ENCODE peak calls at places on chromosomes 5 and 9, in four cellular contexts. G is effector memory CD4-positive, alpha-beta T cell; Y is endodermal cell; D is brain microvascular endothelial cell. U is an unnamed sample.

GRCh38 chr9:19975499-19975898 is 186.7 kb upstream of the SLC24A2 start:
- DNase-seq in G (no peak), Y (no peak), D (no peak), U (no peak)

GRCh38 chr5:156394642-156395393 is 67.9 kb downstream of the SGCD start:
- DNase-seq in G (no peak), Y (no peak), D (no peak), U (no peak)

GRCh38 chr5:145585443-145586148 is 249.5 kb downstream of the PRELID2 start:
- DNase-seq in G (no peak), Y (no peak), D (no peak), U (no peak)

GRCh38 chr5:111603446-111603827 is 91.1 kb upstream of the STARD4 start:
- DNase-seq in G (no peak), Y (no peak), D (peak; percentile 40), U (no peak)

GRCh38 chr9:83070257-83070656 is 7.3 kb upstream of the RASEF start:
- DNase-seq in G (no peak), Y (no peak), D (no peak), U (no peak)

GRCh38 chr9:128203024-128203841 is at the start of gene DNM1:
- DNase-seq in G (peak; percentile 58), Y (peak; percentile 89), D (no peak), U (peak; percentile 51)

GRCh38 chr5:101212942-101213514 is 309.9 kb upstream of the ST8SIA4 start:
- DNase-seq in G (no peak), Y (peak; percentile 61), D (no peak), U (no peak)

GRCh38 chr9:27430754-27431540 is 93.1 kb upstream of the IFNK start:
- DNase-seq in G (no peak), Y (no peak), D (no peak), U (no peak)

GRCh38 chr5:137565450-137565849 is 66.3 kb upstream of the SPOCK1 start:
- DNase-seq in G (no peak), Y (no peak), D (no peak), U (no peak)

GRCh38 chr5:119417891-119418781 is 34.2 kb upstream of the HSD17B4 start:
- DNase-seq in G (no peak), Y (no peak), D (peak; percentile 79), U (no peak)

GRCh38 chr9:87128008-87128623 is 180.8 kb upstream of the GAS1 start:
- DNase-seq in G (no peak), Y (no peak), D (no peak), U (no peak)

GRCh38 chr5:116883875-116884274 is 309.3 kb upstream of the SEMA6A start:
- DNase-seq in G (no peak), Y (no peak), D (no peak), U (no peak)

GRCh38 chr9:3916984-3917383 is 382.9 kb downstream of the GLIS3 start:
- DNase-seq in G (no peak), Y (no peak), D (no peak), U (no peak)

GRCh38 chr9:120729796-120730195 is 15.5 kb upstream of the MEGF9 start:
- DNase-seq in G (no peak), Y (peak; percentile 84), D (no peak), U (no peak)
- H3K27ac ChIP-seq in G (no peak overlapping the region), Y (no peak overlapping the region), D (no peak overlapping the region), U (no peak overlapping the region)

DNA sequence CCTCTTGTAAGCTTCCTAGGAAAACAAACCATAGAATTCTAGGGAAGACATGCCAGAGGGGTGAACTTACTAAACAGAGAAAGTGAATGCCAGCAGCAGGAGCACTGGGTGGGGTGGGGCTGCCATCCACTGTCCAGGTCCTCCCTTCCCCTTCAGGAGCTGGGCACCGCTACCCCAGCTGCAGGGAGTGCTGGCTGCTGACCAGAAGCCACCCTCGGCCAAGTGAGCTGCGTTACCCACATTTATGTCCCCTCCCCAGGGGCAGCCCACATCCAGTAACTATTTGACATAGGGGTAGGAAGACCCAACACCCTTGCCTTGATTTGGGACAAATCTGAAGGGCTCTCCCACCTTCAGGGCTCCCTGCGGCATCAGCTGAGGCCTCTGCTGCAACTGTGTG is 41.5 kb downstream of the GABBR2 start:
- DNase-seq in G (no peak), Y (no peak), D (no peak), U (no peak)
- H3K27ac ChIP-seq in G (no peak overlapping the region), Y (no peak overlapping the region), D (no peak overlapping the region), U (no peak overlapping the region)

DNA sequence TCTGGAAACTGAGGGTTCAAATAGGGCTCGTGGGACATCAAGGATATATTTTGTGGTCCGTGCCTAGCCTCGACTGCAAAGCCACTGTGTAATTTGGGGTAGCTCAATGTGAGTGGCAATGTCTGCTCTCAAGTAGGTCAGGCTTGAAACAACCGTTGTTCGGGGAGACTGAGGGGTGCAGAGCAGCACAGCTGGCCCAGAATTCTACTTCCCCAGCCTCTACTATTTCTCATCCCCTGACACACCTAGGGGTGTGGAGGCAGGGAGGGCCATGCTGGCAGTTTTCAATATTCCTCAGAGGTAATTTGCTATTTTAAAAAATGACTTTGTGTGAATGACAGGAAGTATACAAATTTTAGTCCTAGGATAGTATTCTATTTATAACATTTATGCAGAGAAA is 1.4 kb upstream of the DAB2 start:
- DNase-seq in G (no peak), Y (no peak), D (no peak), U (no peak)
- H3K27ac ChIP-seq in G (no peak overlapping the region), Y (no peak overlapping the region), D (no peak overlapping the region), U (no peak overlapping the region)

DNA sequence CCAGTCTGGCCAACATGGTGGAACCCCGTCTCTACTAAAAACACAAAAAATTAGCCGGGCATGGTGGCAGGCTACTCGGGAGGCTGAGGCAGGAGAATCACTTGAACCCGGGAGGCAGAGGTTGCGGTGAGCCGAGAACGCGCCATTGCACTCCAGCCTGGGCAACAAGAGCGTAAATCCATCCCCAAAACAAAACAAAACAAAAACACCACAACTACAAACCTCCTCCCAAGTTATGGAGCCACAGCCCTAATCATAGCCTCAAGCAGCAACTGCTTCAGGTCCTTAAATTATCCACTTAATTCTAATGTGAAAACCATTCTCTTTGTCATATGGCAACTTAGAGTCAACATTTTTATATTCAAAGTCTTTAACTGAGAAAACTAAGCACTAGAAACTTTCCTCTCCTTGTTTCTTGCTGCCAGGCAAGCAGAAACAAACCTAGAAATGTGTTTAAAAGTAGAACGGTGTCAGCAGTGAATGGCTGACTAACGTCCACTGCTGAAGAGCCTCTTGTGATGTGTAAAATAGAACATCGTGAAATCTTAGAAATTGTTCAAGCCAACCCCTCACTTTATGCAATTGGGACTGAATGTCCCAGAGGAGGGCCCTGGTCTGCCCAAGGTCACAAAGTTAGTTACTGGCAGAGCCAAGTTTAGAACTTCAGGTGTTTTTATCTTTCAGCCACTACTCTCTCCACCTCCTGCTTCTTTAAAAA is 5.7 kb downstream of the TMEM245 start:
- DNase-seq in G (no peak), Y (peak; percentile 34), D (no peak), U (no peak)
- H3K27ac ChIP-seq in G (no peak overlapping the region), Y (no peak overlapping the region), D (no peak overlapping the region), U (no peak overlapping the region)

GRCh38 chr5:132501961-132502931 is 11.7 kb upstream of the IRF1 start:
- DNase-seq in G (no peak), Y (no peak), D (peak; percentile 53), U (no peak)

GRCh38 chr5:132506094-132506692 is 15.6 kb upstream of the IRF1 start:
- DNase-seq in G (no peak), Y (no peak), D (peak; percentile 87), U (no peak)

GRCh38 chr5:132504746-132505145 is 14.2 kb upstream of the IRF1 start:
- DNase-seq in G (no peak), Y (no peak), D (no peak), U (no peak)

GRCh38 chr5:132503244-132503643 is 12.7 kb upstream of the IRF1 start:
- DNase-seq in G (no peak), Y (no peak), D (no peak), U (no peak)

GRCh38 chr5:132505641-132506040 is 15.1 kb upstream of the IRF1 start:
- DNase-seq in G (no peak), Y (no peak), D (no peak), U (no peak)
- H3K27ac ChIP-seq in G (no peak overlapping the region), Y (no peak overlapping the region), D (peak overlapping the region; percentile 55), U (no peak overlapping the region)

GRCh38 chr5:179259731-179260323 is 85.4 kb downstream of the ADAMTS2 start:
- DNase-seq in G (no peak), Y (peak; percentile 44), D (no peak), U (no peak)
- H3K27ac ChIP-seq in G (no peak overlapping the region), Y (no peak overlapping the region), D (no peak overlapping the region), U (no peak overlapping the region)

DNA sequence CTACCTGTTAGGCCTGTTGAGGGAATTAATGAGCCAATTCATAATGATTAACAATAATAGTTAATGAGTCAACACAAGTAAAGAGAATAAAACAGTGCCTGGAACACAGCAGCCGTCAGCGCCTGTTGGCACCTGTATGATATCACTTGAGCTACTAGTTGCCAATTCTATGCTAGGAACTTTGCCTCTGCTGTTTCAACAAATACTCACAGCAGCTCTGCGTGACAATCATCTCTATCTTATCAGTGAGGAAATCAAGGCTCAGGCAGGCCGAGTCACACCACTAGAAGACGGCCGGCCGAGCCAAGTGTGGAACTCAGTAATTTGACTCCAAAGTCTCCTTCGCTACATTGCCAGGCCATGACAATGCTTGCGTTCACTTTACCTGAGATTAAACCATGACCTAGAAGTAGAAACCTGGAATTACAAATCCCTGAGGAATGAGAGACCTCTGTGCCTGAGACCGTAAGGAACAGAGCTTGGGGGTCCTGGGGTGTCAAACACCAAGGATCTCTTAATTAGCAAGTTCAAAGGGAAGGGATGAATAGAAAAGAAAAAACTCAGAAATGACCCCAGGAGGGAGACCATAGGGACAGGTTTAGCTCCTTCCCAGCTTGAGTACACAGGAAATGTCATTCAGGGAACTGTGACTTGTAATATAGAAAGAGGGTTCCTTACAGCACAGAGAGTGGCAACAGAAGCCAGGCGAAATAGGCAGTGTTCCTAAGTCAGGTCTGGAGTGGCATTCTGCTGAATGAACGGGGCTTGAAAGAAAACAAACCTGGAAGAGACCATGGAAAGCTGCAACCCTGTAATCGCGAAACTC is 109.1 kb downstream of the SUSD1 start:
- DNase-seq in G (no peak), Y (peak; percentile 87), D (peak; percentile 97), U (no peak)
- H3K27ac ChIP-seq in G (no peak overlapping the region), Y (no peak overlapping the region), D (peak overlapping the region; percentile 92), U (no peak overlapping the region)

DNA sequence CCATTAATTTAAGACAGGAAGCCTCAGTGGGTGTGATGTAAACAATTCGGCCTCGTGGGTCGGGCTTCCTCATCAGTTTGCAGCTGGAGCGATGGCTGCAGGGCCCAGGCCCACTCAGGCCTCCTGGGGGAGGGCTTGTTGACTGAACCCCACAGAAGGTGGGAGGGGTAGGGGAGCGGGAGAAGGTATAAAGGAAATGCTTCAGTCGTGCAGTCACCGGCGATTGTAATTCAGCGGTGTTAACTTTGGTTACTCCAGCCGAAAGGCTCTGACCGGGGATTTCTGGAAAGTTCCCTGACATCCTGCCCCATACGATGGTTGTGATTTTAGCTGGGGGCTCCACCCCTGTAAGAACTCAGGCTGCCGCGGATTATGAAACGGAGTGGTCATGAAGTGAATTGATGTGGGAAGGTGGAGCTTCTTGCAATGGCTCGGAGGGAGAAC is 215.3 kb downstream of the PDZD2 start:
- DNase-seq in G (no peak), Y (peak; percentile 85), D (no peak), U (no peak)
- H3K27ac ChIP-seq in G (no peak overlapping the region), Y (no peak overlapping the region), D (no peak overlapping the region), U (peak overlapping the region; percentile 83)